ENCODE peak calls at places on chromosomes 16 and 17, in nine cellular contexts. U, V, T, S, C, E, N, M and I are unnamed samples.

GRCh38 chr16:88613911-88614817 is 24.2 kb upstream of the IL17C start:
- DNase-seq in V (peak), N (no peak), T (no peak), U (no peak), M (no peak), E (no peak), S (no peak), C (no peak), I (no peak)

GRCh38 chr16:70717817-70718216 is 32.0 kb upstream of the MTSS2 start:
- DNase-seq in M (no peak), E (no peak), C (no peak), V (no peak), S (no peak), U (no peak), T (no peak), N (no peak), I (no peak)

GRCh38 chr17:20009302-20010098 is at the start of gene SPECC1:
- DNase-seq in N (peak), U (no peak), E (peak), T (peak), M (peak), C (peak), V (peak), S (peak), I (peak)

GRCh38 chr16:27355610-27356009 is 41.8 kb downstream of the IL4R start:
- DNase-seq in C (peak), T (peak), M (peak), S (peak), V (peak), N (peak), U (no peak), E (peak), I (peak)

GRCh38 chr17:6098466-6099180 is 28.4 kb downstream of the WSCD1 start:
- DNase-seq in M (peak), U (no peak), C (peak), S (peak), T (peak), N (no peak), E (no peak), V (no peak), I (no peak)

GRCh38 chr16:11392041-11392581 is 46.9 kb downstream of the RMI2 start:
- DNase-seq in M (no peak), S (peak), E (no peak), U (no peak), T (no peak), C (no peak), V (no peak), N (no peak), I (no peak)

GRCh38 chr16:85750021-85750826 is 672 bp downstream of the C16orf74 start:
- DNase-seq in M (peak), N (peak), V (peak), S (peak), U (no peak), C (peak), E (peak), T (no peak), I (no peak)

GRCh38 chr17:17587614-17588336 is 3.7 kb downstream of the PEMT start:
- DNase-seq in C (no peak), U (no peak), V (no peak), S (no peak), E (no peak), T (no peak), M (no peak), N (no peak), I (no peak)

GRCh38 chr17:37490638-37491614 is 1.2 kb downstream of the DUSP14 start:
- DNase-seq in M (peak), S (peak), E (no peak), C (peak), N (no peak), T (peak), U (peak), V (peak), I (peak)

GRCh38 chr17:8872705-8873426 is 5.4 kb upstream of the PIK3R6 start:
- DNase-seq in N (no peak), M (no peak), S (no peak), C (no peak), T (no peak), E (no peak), V (no peak), U (no peak), I (no peak)

GRCh38 chr17:64083571-64084085 is 46.3 kb downstream of the ERN1 start:
- DNase-seq in M (no peak), C (no peak), E (no peak), S (peak), V (no peak), T (no peak), U (no peak), N (no peak), I (no peak)

GRCh38 chr17:66791337-66791736 is 43.6 kb upstream of the CACNG5 start:
- DNase-seq in S (peak), U (no peak), T (no peak), M (peak), E (no peak), V (no peak), N (no peak), C (no peak), I (no peak)

GRCh38 chr17:50630524-50631194 is 4.0 kb upstream of the ABCC3 start:
- DNase-seq in E (peak), C (no peak), U (no peak), M (peak), N (peak), T (no peak), S (peak), V (no peak), I (no peak)

GRCh38 chr17:60863892-60864673 is 186.4 kb downstream of the BCAS3 start:
- DNase-seq in M (no peak), N (no peak), S (no peak), C (no peak), E (no peak), V (peak), T (no peak), U (peak), I (peak)

GRCh38 chr16:66553223-66553622 is 847 bp downstream of the CKLF start:
- DNase-seq in N (no peak), S (no peak), V (no peak), T (no peak), U (no peak), M (no peak), E (peak), C (no peak), I (peak)

GRCh38 chr16:77069929-77070328 is 121.1 kb upstream of the MON1B start:
- DNase-seq in E (no peak), C (no peak), U (no peak), V (no peak), T (no peak), N (no peak), M (no peak), S (no peak), I (no peak)

GRCh38 chr17:59332890-59333377 is 1.5 kb downstream of the YPEL2 start:
- DNase-seq in E (peak), N (peak), C (peak), S (no peak), M (peak), T (peak), U (no peak), V (no peak), I (peak)

GRCh38 chr16:49492090-49492801 is 118.6 kb downstream of the C16orf78 start:
- DNase-seq in U (no peak), E (peak), C (peak), M (peak), N (peak), V (peak), T (peak), S (peak), I (no peak)

GRCh38 chr17:41935641-41936040 is 5.2 kb downstream of the ODAD4 start:
- DNase-seq in E (no peak), M (no peak), T (no peak), V (no peak), U (no peak), N (no peak), S (no peak), C (no peak), I (no peak)

GRCh38 chr16:66309-67182 is 5.9 kb downstream of the RHBDF1 start:
- DNase-seq in C (peak), E (no peak), M (peak), V (no peak), N (peak), S (no peak), T (peak), U (no peak), I (no peak)

GRCh38 chr16:86272744-86273143 is 237.6 kb upstream of the FOXF1 start:
- DNase-seq in M (no peak), U (no peak), N (no peak), T (no peak), S (no peak), V (no peak), C (no peak), E (no peak), I (no peak)

GRCh38 chr17:64504769-64505319 is 1.2 kb downstream of the DDX5 start:
- DNase-seq in S (no peak), C (no peak), T (no peak), M (no peak), N (no peak), V (peak), U (no peak), E (no peak), I (peak)

GRCh38 chr17:77490361-77491183 is 349.8 kb downstream of the SEC14L1 start:
- DNase-seq in U (no peak), V (no peak), S (peak), T (no peak), E (no peak), N (no peak), C (peak), M (peak), I (no peak)

GRCh38 chr17:4861052-4861451 is 27.9 kb downstream of the MINK1 start:
- DNase-seq in S (no peak), E (no peak), M (no peak), C (no peak), V (no peak), N (no peak), T (no peak), U (no peak), I (no peak)

GRCh38 chr16:13863075-13863765 is 56.7 kb upstream of the ERCC4 start:
- DNase-seq in E (no peak), S (no peak), C (no peak), T (no peak), U (no peak), M (no peak), V (no peak), N (no peak), I (no peak)

GRCh38 chr16:50067290-50067853 is 1.6 kb downstream of the HEATR3 start:
- DNase-seq in C (no peak), V (peak), T (no peak), S (peak), E (no peak), U (no peak), M (no peak), N (no peak), I (peak)

GRCh38 chr16:86874141-86874540 is 295.8 kb downstream of the FOXL1 start:
- DNase-seq in N (no peak), T (no peak), V (no peak), S (peak), U (no peak), E (no peak), C (no peak), M (no peak), I (peak)

GRCh38 chr16:53043986-53044571 is 8.6 kb downstream of the CHD9NB start:
- DNase-seq in E (no peak), N (peak), M (no peak), V (no peak), U (no peak), S (peak), T (no peak), C (no peak), I (no peak)

GRCh38 chr16:86722970-86723369 is 144.6 kb downstream of the FOXL1 start:
- DNase-seq in T (no peak), M (no peak), S (no peak), U (no peak), E (no peak), V (no peak), C (no peak), N (no peak), I (peak)

GRCh38 chr17:27560668-27561067 is 70.3 kb upstream of the LGALS9 start:
- DNase-seq in S (no peak), U (no peak), T (peak), E (peak), V (no peak), M (peak), C (no peak), N (peak), I (no peak)

GRCh38 chr16:57045694-57046381 is 46.5 kb upstream of the CPNE2 start:
- DNase-seq in E (peak), U (no peak), M (peak), N (peak), C (peak), T (peak), S (peak), V (peak), I (peak)

GRCh38 chr16:46790599-46791270 is 40.2 kb downstream of the C16orf87 start:
- DNase-seq in C (no peak), U (no peak), N (no peak), M (no peak), V (peak), T (no peak), S (no peak), E (no peak), I (no peak)

GRCh38 chr17:8719291-8720246 is 25.1 kb downstream of the CCDC42 start:
- DNase-seq in S (no peak), C (no peak), N (no peak), U (no peak), E (no peak), V (peak), T (no peak), M (no peak), I (no peak)

GRCh38 chr16:69338557-69339288 is 641 bp downstream of the COG8 start:
- DNase-seq in E (no peak), S (no peak), C (no peak), T (no peak), M (peak), V (no peak), U (no peak), N (no peak), I (no peak)

DNA sequence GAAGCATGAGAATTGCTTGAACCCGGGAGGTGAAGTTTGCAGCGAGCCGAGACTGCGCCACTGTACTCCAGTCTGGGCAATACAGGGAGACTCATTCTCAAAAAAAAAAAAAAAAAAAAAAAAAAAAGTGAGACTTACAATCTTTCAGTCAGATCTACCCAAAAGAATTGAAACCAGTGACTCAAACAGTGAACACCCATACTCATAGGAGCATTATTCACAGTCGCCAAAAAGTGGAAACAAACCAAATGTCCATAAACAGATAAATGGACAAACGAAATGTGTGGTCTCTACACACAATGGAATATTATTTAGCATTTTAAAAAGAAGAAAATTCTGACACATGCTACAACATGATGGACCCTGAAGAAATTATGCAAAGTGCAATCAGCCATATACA is 9.1 kb upstream of the SCNN1B start:
- DNase-seq in V (no peak), C (no peak), T (no peak), N (no peak), S (no peak), E (no peak), U (no peak), M (no peak), I (no peak)
- H3K4me3 ChIP-seq in V (no peak), C (no peak), T (no peak), N (no peak), S (no peak), E (no peak), U (no peak), M (no peak), I (no peak)

DNA sequence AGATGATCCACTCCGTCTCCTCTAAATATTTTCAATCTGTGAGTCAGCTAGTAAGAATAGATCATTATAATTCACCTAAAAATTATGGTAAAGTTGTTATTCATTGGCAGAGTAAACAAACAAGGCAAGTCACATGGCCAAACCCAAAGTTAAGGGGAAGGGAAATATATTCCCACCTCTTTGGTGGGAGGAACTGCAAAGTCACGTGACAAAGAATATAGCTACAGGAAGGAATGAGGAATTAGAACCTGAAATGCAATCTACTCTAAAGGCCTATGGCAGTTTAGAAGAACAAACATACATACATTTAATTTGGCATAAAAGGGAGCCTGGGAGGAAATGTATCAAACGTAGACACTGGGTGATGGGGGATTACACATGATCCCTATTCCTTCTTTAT is 48.9 kb downstream of the NOG start:
- DNase-seq in T (no peak), M (no peak), S (no peak), E (no peak), V (no peak), C (no peak), N (no peak), U (no peak), I (no peak)
- H3K4me3 ChIP-seq in T (no peak), M (no peak), S (no peak), E (no peak), V (no peak), C (no peak), N (no peak), U (no peak), I (no peak)

GRCh38 chr16:79375351-79375750 is 225.2 kb downstream of the MAF start:
- DNase-seq in U (no peak), V (no peak), E (no peak), S (no peak), M (no peak), T (no peak), C (no peak), N (no peak), I (no peak)

GRCh38 chr16:79381552-79382042 is 218.9 kb downstream of the MAF start:
- DNase-seq in C (no peak), T (no peak), U (no peak), E (no peak), M (no peak), S (no peak), V (no peak), N (no peak), I (no peak)

GRCh38 chr16:79386299-79386698 is 214.2 kb downstream of the MAF start:
- DNase-seq in V (no peak), E (no peak), M (no peak), N (no peak), C (no peak), S (no peak), U (no peak), T (no peak), I (no peak)

GRCh38 chr16:79379083-79379482 is 221.5 kb downstream of the MAF start:
- DNase-seq in U (no peak), S (no peak), M (no peak), T (no peak), V (no peak), N (no peak), C (no peak), E (no peak), I (no peak)

GRCh38 chr16:79380990-79381389 is 219.5 kb downstream of the MAF start:
- DNase-seq in N (no peak), C (no peak), M (no peak), E (no peak), V (no peak), U (no peak), T (no peak), S (no peak), I (no peak)
- H3K4me3 ChIP-seq in N (no peak), C (no peak), M (no peak), E (no peak), V (no peak), U (no peak), T (no peak), S (no peak), I (no peak)

DNA sequence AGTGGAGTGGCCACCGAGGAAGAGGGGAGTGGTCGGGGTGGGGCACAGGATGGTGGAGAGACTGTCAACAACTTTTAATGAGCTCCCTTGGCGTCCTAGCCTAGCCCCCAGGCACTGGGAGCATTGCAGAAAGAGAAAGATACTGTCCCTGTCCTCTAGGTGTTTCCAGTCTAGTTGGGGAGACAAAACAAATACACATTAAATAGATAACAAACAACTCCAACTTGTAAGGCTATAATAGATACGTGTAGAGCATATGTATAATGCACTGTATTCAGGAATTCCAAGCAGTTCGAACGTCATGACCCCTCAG is 435 bp upstream of the UBE2O start:
- DNase-seq in N (no peak), S (no peak), V (no peak), C (no peak), M (no peak), E (no peak), U (no peak), T (no peak), I (no peak)
- H3K4me3 ChIP-seq in N (no peak), S (no peak), V (no peak), C (peak), M (peak), E (peak), U (no peak), T (peak), I (no peak)

GRCh38 chr17:1710807-1711553 is 803 bp upstream of the TLCD2 start:
- DNase-seq in E (no peak), V (peak), M (no peak), N (no peak), C (no peak), U (no peak), T (no peak), S (peak), I (no peak)

GRCh38 chr17:1713878-1714487 is 3.8 kb upstream of the TLCD2 start:
- DNase-seq in V (peak), M (no peak), N (no peak), T (no peak), S (peak), C (no peak), U (no peak), E (peak), I (peak)

GRCh38 chr17:1711804-1712203 is 1.6 kb upstream of the TLCD2 start:
- DNase-seq in V (no peak), M (no peak), N (no peak), U (no peak), C (no peak), S (no peak), E (no peak), T (no peak), I (no peak)

GRCh38 chr17:1713160-1713877 is 3.1 kb upstream of the TLCD2 start:
- DNase-seq in V (peak), E (no peak), M (no peak), T (no peak), S (no peak), N (no peak), C (no peak), U (no peak), I (no peak)

GRCh38 chr17:1712271-1712670 is 2.1 kb upstream of the TLCD2 start:
- DNase-seq in M (no peak), C (no peak), S (no peak), V (no peak), E (no peak), N (no peak), T (no peak), U (no peak), I (no peak)
- H3K4me3 ChIP-seq in M (no peak), C (peak), S (no peak), V (peak), E (peak), N (peak), T (peak), U (no peak), I (no peak)

GRCh38 chr16:83899272-83899897 is 470 bp downstream of the MLYCD start:
- DNase-seq in U (no peak), S (peak), E (peak), T (peak), V (peak), N (peak), M (peak), C (peak), I (peak)
- H3K4me3 ChIP-seq in U (peak), S (peak), E (peak), T (peak), V (peak), N (peak), M (peak), C (peak), I (peak)